ENCODE peak calls at places on chromosomes 2 and 18, in five cellular contexts. One of them, this sample, is unnamed. For H3K4me1, the result is how much of the 10 kb centered on the place peaks cover.

GRCh38 chr2:170449034-170449433 is 266.1 kb upstream of the SP5 start:
- DNase-seq in iPS DF 6.9: no peak
- DNase-seq in Peyer's patch: no peak
- DNase-seq in upper lobe of right lung: no peak
- DNase-seq in CD4-positive, CD25-positive, alpha-beta regulatory T cell: no peak
- DNase-seq in this sample: no peak

GRCh38 chr2:58553937-58554336 is 312.8 kb upstream of the FANCL start:
- DNase-seq in upper lobe of right lung: no peak
- DNase-seq in iPS DF 6.9: no peak
- DNase-seq in Peyer's patch: no peak
- DNase-seq in CD4-positive, CD25-positive, alpha-beta regulatory T cell: no peak
- DNase-seq in this sample: peak

GRCh38 chr2:175837046-175837445 is 165.0 kb downstream of the LNPK start:
- DNase-seq in upper lobe of right lung: no peak
- DNase-seq in CD4-positive, CD25-positive, alpha-beta regulatory T cell: no peak
- DNase-seq in Peyer's patch: no peak
- DNase-seq in iPS DF 6.9: no peak
- DNase-seq in this sample: no peak

GRCh38 chr2:120748310-120748709 is 12.6 kb downstream of the GLI2 start:
- DNase-seq in upper lobe of right lung: no peak
- DNase-seq in Peyer's patch: no peak
- DNase-seq in CD4-positive, CD25-positive, alpha-beta regulatory T cell: no peak
- DNase-seq in iPS DF 6.9: no peak
- DNase-seq in this sample: no peak

GRCh38 chr2:139759000-139759505 is 978.9 kb upstream of the NXPH2 start:
- DNase-seq in upper lobe of right lung: no peak
- DNase-seq in CD4-positive, CD25-positive, alpha-beta regulatory T cell: no peak
- DNase-seq in Peyer's patch: no peak
- DNase-seq in iPS DF 6.9: no peak
- DNase-seq in this sample: no peak

GRCh38 chr2:169162613-169163012 is 93.2 kb downstream of the DHRS9 start:
- DNase-seq in upper lobe of right lung: no peak
- DNase-seq in CD4-positive, CD25-positive, alpha-beta regulatory T cell: no peak
- DNase-seq in iPS DF 6.9: no peak
- DNase-seq in Peyer's patch: no peak
- DNase-seq in this sample: no peak

GRCh38 chr2:162890690-162891311 is 52.2 kb upstream of the KCNH7 start:
- DNase-seq in Peyer's patch: peak
- DNase-seq in CD4-positive, CD25-positive, alpha-beta regulatory T cell: no peak
- DNase-seq in iPS DF 6.9: peak
- DNase-seq in upper lobe of right lung: no peak
- DNase-seq in this sample: peak

GRCh38 chr18:67961701-67962440 is 445.4 kb upstream of the DSEL start:
- DNase-seq in upper lobe of right lung: no peak
- DNase-seq in CD4-positive, CD25-positive, alpha-beta regulatory T cell: no peak
- DNase-seq in Peyer's patch: no peak
- DNase-seq in iPS DF 6.9: no peak
- DNase-seq in this sample: no peak

GRCh38 chr2:88521445-88522070 is 69.1 kb upstream of the FOXI3 start:
- DNase-seq in Peyer's patch: no peak
- DNase-seq in CD4-positive, CD25-positive, alpha-beta regulatory T cell: no peak
- DNase-seq in upper lobe of right lung: no peak
- DNase-seq in iPS DF 6.9: no peak
- DNase-seq in this sample: no peak

GRCh38 chr2:238061310-238062202 is 755 bp downstream of the SCLY start:
- DNase-seq in upper lobe of right lung: no peak
- DNase-seq in iPS DF 6.9: peak
- DNase-seq in CD4-positive, CD25-positive, alpha-beta regulatory T cell: no peak
- DNase-seq in Peyer's patch: peak
- DNase-seq in this sample: peak

GRCh38 chr2:48277153-48277552 is 252.8 kb upstream of the STON1 start:
- DNase-seq in iPS DF 6.9: no peak
- DNase-seq in Peyer's patch: no peak
- DNase-seq in CD4-positive, CD25-positive, alpha-beta regulatory T cell: no peak
- DNase-seq in upper lobe of right lung: no peak
- DNase-seq in this sample: no peak

GRCh38 chr2:132757676-132758075 is 87.7 kb upstream of the LYPD1 start:
- DNase-seq in Peyer's patch: no peak
- DNase-seq in CD4-positive, CD25-positive, alpha-beta regulatory T cell: no peak
- DNase-seq in iPS DF 6.9: no peak
- DNase-seq in upper lobe of right lung: no peak
- DNase-seq in this sample: no peak

GRCh38 chr2:71646028-71646427 is 192.7 kb downstream of the DYSF start:
- DNase-seq in iPS DF 6.9: no peak
- DNase-seq in CD4-positive, CD25-positive, alpha-beta regulatory T cell: no peak
- DNase-seq in upper lobe of right lung: no peak
- DNase-seq in Peyer's patch: no peak
- DNase-seq in this sample: no peak

GRCh38 chr18:8635087-8635486 is 25.9 kb downstream of the RAB12 start:
- DNase-seq in upper lobe of right lung: no peak
- DNase-seq in Peyer's patch: no peak
- DNase-seq in iPS DF 6.9: no peak
- DNase-seq in CD4-positive, CD25-positive, alpha-beta regulatory T cell: no peak
- DNase-seq in this sample: no peak

GRCh38 chr18:76984193-76985155 is 148.1 kb downstream of the MBP start:
- DNase-seq in Peyer's patch: no peak
- DNase-seq in CD4-positive, CD25-positive, alpha-beta regulatory T cell: no peak
- DNase-seq in iPS DF 6.9: no peak
- DNase-seq in upper lobe of right lung: peak
- DNase-seq in this sample: no peak

GRCh38 chr18:76982038-76982437 is 150.5 kb downstream of the MBP start:
- DNase-seq in CD4-positive, CD25-positive, alpha-beta regulatory T cell: no peak
- DNase-seq in upper lobe of right lung: no peak
- DNase-seq in iPS DF 6.9: no peak
- DNase-seq in Peyer's patch: no peak
- DNase-seq in this sample: no peak

GRCh38 chr18:76983613-76984051 is 149.0 kb downstream of the MBP start:
- DNase-seq in upper lobe of right lung: peak
- DNase-seq in CD4-positive, CD25-positive, alpha-beta regulatory T cell: no peak
- DNase-seq in iPS DF 6.9: no peak
- DNase-seq in Peyer's patch: no peak
- DNase-seq in this sample: no peak

GRCh38 chr18:76981388-76981968 is 151.1 kb downstream of the MBP start:
- DNase-seq in iPS DF 6.9: no peak
- DNase-seq in upper lobe of right lung: no peak
- DNase-seq in CD4-positive, CD25-positive, alpha-beta regulatory T cell: no peak
- DNase-seq in Peyer's patch: no peak
- DNase-seq in this sample: no peak

DNA sequence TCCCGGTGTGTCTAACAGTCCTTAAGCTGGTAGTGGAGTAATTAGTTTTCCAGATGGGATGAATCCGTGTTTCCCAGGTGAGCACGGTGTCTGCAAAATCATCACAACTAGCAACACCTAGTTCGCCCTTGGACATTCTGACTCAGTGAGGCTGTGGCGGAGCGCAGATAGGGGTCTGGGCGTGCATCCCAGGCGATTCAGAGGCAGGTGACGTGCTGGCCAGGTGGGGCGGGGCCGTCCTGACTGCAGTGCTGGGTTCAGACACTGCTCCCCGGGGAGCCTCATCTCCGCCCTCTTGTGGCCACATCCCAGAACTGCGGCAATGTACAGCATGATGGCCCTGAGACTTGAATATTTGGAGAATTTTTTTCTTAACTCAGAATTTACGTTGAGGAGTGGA is 149.4 kb downstream of the MBP start:
- DNase-seq in Peyer's patch: peak
- DNase-seq in CD4-positive, CD25-positive, alpha-beta regulatory T cell: peak
- DNase-seq in upper lobe of right lung: peak
- DNase-seq in iPS DF 6.9: peak
- DNase-seq in this sample: peak
- H3K27ac ChIP-seq in Peyer's patch: peak
- H3K27ac ChIP-seq in CD4-positive, CD25-positive, alpha-beta regulatory T cell: no peak
- H3K27ac ChIP-seq in upper lobe of right lung: no peak
- H3K27ac ChIP-seq in iPS DF 6.9: no peak
- H3K27ac ChIP-seq in this sample: no peak

DNA sequence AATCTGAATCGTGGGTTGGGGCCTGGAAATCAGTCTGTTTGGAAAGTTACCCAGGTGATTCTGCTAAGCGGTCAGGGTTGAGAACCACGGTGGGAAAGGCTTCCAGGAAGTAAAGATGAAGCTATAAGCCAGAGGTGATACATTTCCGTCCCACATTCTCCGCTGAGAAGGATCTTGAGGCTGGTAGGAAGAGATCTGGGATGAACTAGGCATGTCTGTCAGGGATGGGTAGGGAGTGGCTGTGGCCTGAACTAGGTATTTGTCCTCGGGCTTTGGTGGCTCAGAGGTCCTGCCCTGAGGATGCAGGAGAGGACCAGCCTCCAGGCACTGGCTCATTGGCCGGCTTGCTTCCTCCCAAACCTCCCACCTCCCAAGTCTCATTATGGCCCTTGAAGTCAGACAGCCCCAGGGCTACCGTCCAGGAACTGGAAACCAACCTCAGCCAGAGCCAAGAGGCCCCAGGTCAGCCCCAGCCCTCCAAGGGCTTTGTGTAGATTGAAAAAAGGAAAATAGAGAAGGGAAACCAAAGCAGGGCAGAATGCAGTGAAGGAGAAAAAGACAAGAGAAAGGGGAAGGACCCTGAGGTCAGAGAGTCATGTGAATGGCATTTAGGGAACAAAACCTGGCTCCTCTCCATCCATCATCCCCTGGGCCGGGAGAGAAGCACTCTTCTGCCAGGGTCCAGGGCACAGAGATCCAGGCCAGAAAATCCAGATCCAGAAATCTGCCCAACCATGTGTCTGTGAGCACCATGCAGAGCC is 119.5 kb downstream of the ZFP36L2 start:
- DNase-seq in Peyer's patch: peak
- DNase-seq in iPS DF 6.9: no peak
- DNase-seq in CD4-positive, CD25-positive, alpha-beta regulatory T cell: no peak
- DNase-seq in upper lobe of right lung: no peak
- DNase-seq in this sample: no peak
- H3K4me3 ChIP-seq in Peyer's patch: no peak
- H3K4me3 ChIP-seq in iPS DF 6.9: no peak
- H3K4me3 ChIP-seq in CD4-positive, CD25-positive, alpha-beta regulatory T cell: no peak
- H3K4me3 ChIP-seq in upper lobe of right lung: no peak
- H3K4me3 ChIP-seq in this sample: no peak

GRCh38 chr18:63160172-63160995 is 159.2 kb downstream of the BCL2 start:
- DNase-seq in iPS DF 6.9: no peak
- DNase-seq in CD4-positive, CD25-positive, alpha-beta regulatory T cell: no peak
- DNase-seq in Peyer's patch: no peak
- DNase-seq in upper lobe of right lung: no peak
- DNase-seq in this sample: peak

GRCh38 chr18:63159590-63159989 is 160.0 kb downstream of the BCL2 start:
- DNase-seq in Peyer's patch: no peak
- DNase-seq in upper lobe of right lung: no peak
- DNase-seq in iPS DF 6.9: no peak
- DNase-seq in CD4-positive, CD25-positive, alpha-beta regulatory T cell: no peak
- DNase-seq in this sample: no peak

GRCh38 chr18:63161032-63161727 is 158.4 kb downstream of the BCL2 start:
- DNase-seq in Peyer's patch: no peak
- DNase-seq in iPS DF 6.9: no peak
- DNase-seq in CD4-positive, CD25-positive, alpha-beta regulatory T cell: peak
- DNase-seq in upper lobe of right lung: no peak
- DNase-seq in this sample: peak

GRCh38 chr18:63162271-63163014 is 157.1 kb downstream of the BCL2 start:
- DNase-seq in upper lobe of right lung: peak
- DNase-seq in iPS DF 6.9: no peak
- DNase-seq in Peyer's patch: peak
- DNase-seq in CD4-positive, CD25-positive, alpha-beta regulatory T cell: no peak
- DNase-seq in this sample: no peak

DNA sequence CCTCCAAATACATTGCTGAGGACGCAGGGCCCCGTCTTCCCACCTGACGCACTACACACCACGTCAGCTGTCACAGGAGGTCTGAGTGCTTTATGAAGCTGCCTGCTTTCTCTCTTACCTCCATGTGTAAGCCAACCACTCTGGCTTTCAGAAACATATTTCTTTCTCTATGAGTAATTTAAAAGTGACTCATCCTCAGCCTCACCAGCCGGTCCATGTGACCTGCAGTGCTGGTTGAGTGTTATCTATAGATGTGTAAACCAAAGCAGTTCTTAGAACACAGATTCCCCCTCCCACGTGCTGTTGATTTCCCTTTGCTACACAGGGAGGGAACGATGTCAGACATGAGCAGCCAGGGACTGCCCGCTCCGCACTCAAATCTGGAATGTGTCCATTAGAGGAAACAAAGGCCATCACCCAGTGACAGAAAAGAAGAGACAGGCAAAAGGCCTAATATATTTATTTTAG is 157.8 kb downstream of the BCL2 start:
- DNase-seq in Peyer's patch: peak
- DNase-seq in upper lobe of right lung: peak
- DNase-seq in CD4-positive, CD25-positive, alpha-beta regulatory T cell: peak
- DNase-seq in iPS DF 6.9: no peak
- DNase-seq in this sample: peak
- H3K4me1 ChIP-seq in Peyer's patch: under half
- H3K4me1 ChIP-seq in upper lobe of right lung: under half
- H3K4me1 ChIP-seq in CD4-positive, CD25-positive, alpha-beta regulatory T cell: half or more
- H3K4me1 ChIP-seq in iPS DF 6.9: under half
- H3K4me1 ChIP-seq in this sample: under half

GRCh38 chr18:76643996-76644395 is 149.0 kb upstream of the ZNF516 start:
- DNase-seq in Peyer's patch: no peak
- DNase-seq in CD4-positive, CD25-positive, alpha-beta regulatory T cell: no peak
- DNase-seq in upper lobe of right lung: no peak
- DNase-seq in iPS DF 6.9: no peak
- DNase-seq in this sample: no peak

GRCh38 chr18:76643199-76643598 is 148.2 kb upstream of the ZNF516 start:
- DNase-seq in iPS DF 6.9: no peak
- DNase-seq in upper lobe of right lung: no peak
- DNase-seq in Peyer's patch: no peak
- DNase-seq in CD4-positive, CD25-positive, alpha-beta regulatory T cell: no peak
- DNase-seq in this sample: no peak

GRCh38 chr18:76644580-76644979 is 149.5 kb upstream of the ZNF516 start:
- DNase-seq in Peyer's patch: no peak
- DNase-seq in upper lobe of right lung: no peak
- DNase-seq in iPS DF 6.9: no peak
- DNase-seq in CD4-positive, CD25-positive, alpha-beta regulatory T cell: no peak
- DNase-seq in this sample: no peak

DNA sequence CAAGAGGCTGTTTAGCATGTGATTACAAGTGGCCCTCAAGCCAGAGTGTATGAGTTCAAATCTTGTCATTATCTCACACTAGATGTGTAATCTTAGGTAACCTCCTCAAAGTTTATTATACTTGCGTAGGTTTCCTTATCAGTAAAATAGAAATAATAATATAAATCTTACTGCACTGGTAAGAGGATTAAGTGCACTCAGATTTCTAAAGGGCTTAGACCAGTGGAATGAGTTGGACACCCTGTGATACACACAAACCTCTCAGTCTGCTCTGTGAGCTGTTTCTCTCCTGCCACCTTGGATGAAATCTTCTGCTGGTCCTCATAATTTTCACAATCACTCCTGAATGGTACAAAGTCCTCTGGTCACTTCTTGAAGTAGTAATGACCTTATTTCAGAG is 145.4 kb upstream of the ZNF516 start:
- DNase-seq in CD4-positive, CD25-positive, alpha-beta regulatory T cell: no peak
- DNase-seq in iPS DF 6.9: no peak
- DNase-seq in Peyer's patch: no peak
- DNase-seq in upper lobe of right lung: no peak
- DNase-seq in this sample: no peak
- H3K27ac ChIP-seq in CD4-positive, CD25-positive, alpha-beta regulatory T cell: no peak
- H3K27ac ChIP-seq in iPS DF 6.9: no peak
- H3K27ac ChIP-seq in Peyer's patch: no peak
- H3K27ac ChIP-seq in upper lobe of right lung: no peak
- H3K27ac ChIP-seq in this sample: no peak

DNA sequence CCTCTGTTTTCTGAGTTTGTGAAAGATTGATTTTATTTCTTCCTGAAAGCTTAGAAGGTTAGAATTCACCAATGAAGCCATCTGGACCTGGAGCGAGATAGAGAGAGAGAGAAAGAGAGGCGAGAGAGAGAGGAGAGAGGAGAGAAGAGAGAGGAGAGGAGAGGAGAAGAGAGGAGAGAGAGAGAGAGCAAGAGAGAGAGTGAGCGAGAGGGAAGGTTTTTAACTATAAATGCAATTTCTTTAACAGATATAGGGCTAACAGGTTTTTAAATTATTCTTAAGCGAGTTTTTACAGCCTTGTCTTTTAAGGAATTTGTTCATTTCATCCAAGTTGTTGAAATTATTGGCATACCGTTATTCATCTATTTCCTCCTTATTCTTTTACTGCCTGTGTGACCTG is 56.0 kb downstream of the BABAM2 start:
- DNase-seq in upper lobe of right lung: no peak
- DNase-seq in Peyer's patch: no peak
- DNase-seq in CD4-positive, CD25-positive, alpha-beta regulatory T cell: no peak
- DNase-seq in iPS DF 6.9: no peak
- DNase-seq in this sample: no peak
- H3K4me3 ChIP-seq in upper lobe of right lung: no peak
- H3K4me3 ChIP-seq in Peyer's patch: no peak
- H3K4me3 ChIP-seq in CD4-positive, CD25-positive, alpha-beta regulatory T cell: no peak
- H3K4me3 ChIP-seq in iPS DF 6.9: no peak
- H3K4me3 ChIP-seq in this sample: no peak

This sample was measured in cardiac muscle cell.